ENCODE peak calls at places on chromosomes 13 and 19, in five cellular contexts. D, F, U, Z and G are unnamed samples.

GRCh38 chr13:24357756-24358155 is 48.4 kb downstream of the C1QTNF9 start:
- DNase-seq in D (no peak), F (no peak), U (no peak), Z (no peak), G (no peak)

GRCh38 chr19:16594131-16594586 is 21.9 kb upstream of the SLC35E1 start:
- DNase-seq in D (no peak), F (no peak), U (no peak), Z (no peak), G (no peak)

GRCh38 chr13:43031881-43032280 is 8.5 kb downstream of the DNAJC15 start:
- DNase-seq in D (no peak), F (no peak), U (no peak), Z (no peak), G (no peak)

GRCh38 chr19:1883784-1884183 is 1.5 kb downstream of the ABHD17A start:
- DNase-seq in D (no peak), F (no peak), U (no peak), Z (no peak), G (no peak)

GRCh38 chr19:17538684-17539287 is 16.7 kb upstream of the COLGALT1 start:
- DNase-seq in D (no peak), F (no peak), U (no peak), Z (no peak), G (no peak)

GRCh38 chr19:38551450-38551813 is 66.3 kb downstream of the MAP4K1 start:
- DNase-seq in D (no peak), F (no peak), U (no peak), Z (no peak), G (no peak)

GRCh38 chr13:26221721-26222522 is at the start of gene RNF6:
- DNase-seq in D (peak; percentile 99), F (peak; percentile 94), U (peak; percentile 90), Z (peak; percentile 96), G (peak; percentile 96)

GRCh38 chr19:6459356-6460098 is at the start of gene SLC25A23:
- DNase-seq in D (peak; percentile 64), F (peak; percentile 75), U (peak; percentile 73), Z (peak; percentile 77), G (peak; percentile 47)

GRCh38 chr19:46537136-46538097 is 41.8 kb upstream of the PNMA8B start:
- DNase-seq in D (peak; percentile 29), F (peak; percentile 62), U (peak; percentile 57), Z (peak; percentile 43), G (peak; percentile 28)

GRCh38 chr19:1355258-1355973 is 28.3 kb upstream of the NDUFS7 start:
- DNase-seq in D (no peak), F (no peak), U (no peak), Z (no peak), G (no peak)

GRCh38 chr13:99971576-99972189 is at the start of gene ZIC5:
- DNase-seq in D (no peak), F (no peak), U (no peak), Z (no peak), G (no peak)

GRCh38 chr13:30607908-30608307 is 9.8 kb upstream of the USPL1 start:
- DNase-seq in D (no peak), F (no peak), U (no peak), Z (no peak), G (peak; percentile 29)

DNA sequence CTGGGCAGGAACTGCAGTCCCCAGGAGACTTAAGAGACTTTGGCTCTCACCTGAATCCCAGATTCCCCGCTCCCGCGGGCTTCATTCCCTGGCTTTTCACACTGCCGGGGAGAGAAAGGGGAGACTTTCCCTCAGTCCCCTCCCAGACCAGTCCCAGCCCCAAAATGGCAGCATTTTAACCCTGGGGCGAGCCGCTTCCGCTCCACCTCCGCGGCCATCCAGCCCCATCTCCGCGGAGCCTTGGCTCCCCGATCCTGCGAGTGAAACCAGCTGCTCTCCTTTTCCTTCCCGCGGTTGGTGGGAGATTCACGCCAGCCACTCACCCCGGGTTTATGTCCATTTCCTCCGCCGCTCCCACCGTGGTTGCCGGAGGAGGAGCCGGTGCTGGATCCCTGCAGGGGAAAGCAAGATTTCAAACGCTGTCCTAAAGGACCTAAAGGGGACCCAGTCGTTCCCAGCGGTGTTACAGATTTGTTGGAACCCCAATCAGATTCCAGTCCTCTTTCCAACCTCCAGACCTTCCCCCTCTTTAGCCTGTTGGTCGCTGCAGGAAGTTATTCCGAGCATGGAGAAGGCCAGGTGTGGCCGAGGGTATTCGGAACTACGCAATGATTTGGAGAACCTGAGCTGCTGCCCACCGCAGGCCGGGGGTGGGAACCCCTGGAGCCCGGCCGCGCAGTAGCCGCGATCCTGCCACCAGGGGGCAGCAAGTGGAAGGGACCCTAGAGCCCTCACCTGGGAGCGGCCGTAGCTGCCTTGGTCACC is 3.4 kb downstream of the DMKN start:
- DNase-seq in D (peak; percentile 22), F (peak; percentile 71), U (peak; percentile 79), Z (peak; percentile 75), G (peak; percentile 69)
- H3K4me3 ChIP-seq in D (peak overlapping the region; percentile 25), F (peak overlapping the region; percentile 59), U (peak overlapping the region; percentile 39), Z (peak overlapping the region; percentile 49), G (peak overlapping the region; percentile 52)

DNA sequence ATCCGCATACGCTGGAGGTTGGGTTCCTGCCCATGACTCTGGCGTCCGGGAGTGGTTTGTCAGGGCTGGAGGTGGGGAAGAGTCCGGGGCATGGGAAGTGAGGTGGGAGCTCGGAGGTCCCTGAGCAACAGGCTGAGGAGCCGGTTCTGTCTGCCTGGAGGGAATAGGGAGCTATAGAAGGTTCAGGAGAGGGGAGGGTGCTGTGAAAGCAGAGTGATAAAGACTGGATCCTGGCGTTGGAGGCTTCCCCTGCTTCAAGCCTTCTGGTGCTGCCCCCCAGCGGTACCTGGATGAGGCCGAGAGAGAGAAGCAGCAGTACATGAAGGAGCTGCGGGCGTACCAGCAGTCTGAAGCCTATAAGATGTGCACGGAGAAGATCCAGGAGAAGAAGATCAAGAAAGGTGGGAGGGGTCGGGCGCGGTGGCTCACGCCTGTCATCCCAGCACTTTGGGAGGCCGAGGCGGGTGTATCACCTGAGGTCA is 2.6 kb downstream of the HMG20B start:
- DNase-seq in D (peak; percentile 16), F (no peak), U (no peak), Z (no peak), G (no peak)
- TF ChIP-seq CTCF in D (peak; percentile 22), F (no peak), U (no peak), Z (no peak), G (peak; percentile 33)

GRCh38 chr19:13150919-13151604 is 851 bp downstream of the IER2 start:
- DNase-seq in D (no peak), F (peak; percentile 47), U (peak; percentile 55), Z (no peak), G (no peak)

GRCh38 chr19:13150187-13150918 is at the start of the genes IER2 and STX10:
- DNase-seq in D (peak; percentile 94), F (peak; percentile 96), U (peak; percentile 96), Z (peak; percentile 97), G (peak; percentile 85)

GRCh38 chr19:13152356-13152853 is 2.2 kb downstream of the IER2 start:
- DNase-seq in D (no peak), F (no peak), U (no peak), Z (no peak), G (no peak)

GRCh38 chr19:13152854-13153626 is 2.8 kb downstream of the IER2 start:
- DNase-seq in D (peak; percentile 93), F (peak; percentile 94), U (peak; percentile 95), Z (peak; percentile 95), G (peak; percentile 80)

DNA sequence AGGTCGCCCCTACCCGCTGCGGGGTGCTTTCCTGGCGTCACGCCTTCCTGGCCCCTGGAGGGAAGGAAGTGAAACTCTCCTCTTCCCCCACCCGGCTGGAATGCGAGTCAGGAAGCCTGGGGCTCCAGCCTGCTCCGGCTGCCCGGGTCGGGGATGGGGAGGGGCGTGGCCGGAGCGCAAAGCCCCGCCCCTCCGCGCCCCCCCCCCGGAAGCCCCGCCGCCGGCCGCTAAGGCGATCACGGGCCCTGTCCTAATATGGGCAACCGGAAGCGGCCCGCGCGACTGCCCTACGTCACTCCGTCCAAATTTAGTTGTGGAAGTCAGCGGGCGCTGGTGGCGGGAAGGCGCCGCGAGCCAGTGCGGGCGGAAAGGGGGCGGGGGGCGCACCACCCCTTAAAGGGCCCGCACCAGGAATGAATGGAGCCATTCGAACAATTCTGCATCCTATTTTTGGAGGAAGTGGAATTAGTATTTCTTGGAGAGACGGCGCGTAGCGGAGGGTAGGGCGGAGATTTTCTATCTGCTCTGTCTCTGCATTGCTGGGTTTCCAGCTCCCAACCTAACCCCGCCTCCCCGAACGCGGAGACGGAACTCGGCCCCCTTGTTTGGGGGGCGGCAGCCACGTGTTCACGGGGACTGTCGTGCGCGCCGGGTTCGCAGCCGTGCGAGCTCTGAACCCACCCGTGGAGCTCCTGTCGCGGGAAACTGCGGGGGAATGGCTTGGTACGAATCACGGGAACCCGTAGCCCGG is 1.6 kb downstream of the IER2 start:
- DNase-seq in D (peak; percentile 96), F (peak; percentile 98), U (peak; percentile 97), Z (peak; percentile 98), G (peak; percentile 84)
- H3K27me3 ChIP-seq in D (no peaks in the 10 kb centered on the region), F (no peaks in the 10 kb centered on the region), U (no peaks in the 10 kb centered on the region), Z (no peaks in the 10 kb centered on the region), G (no peaks in the 10 kb centered on the region)

GRCh38 chr13:93411281-93411680 is 184.7 kb downstream of the GPC6 start:
- DNase-seq in D (no peak), F (no peak), U (no peak), Z (no peak), G (no peak)

GRCh38 chr13:93418398-93418797 is 191.8 kb downstream of the GPC6 start:
- DNase-seq in D (no peak), F (no peak), U (no peak), Z (no peak), G (no peak)

GRCh38 chr13:93409816-93410215 is 183.2 kb downstream of the GPC6 start:
- DNase-seq in D (no peak), F (no peak), U (no peak), Z (no peak), G (no peak)

GRCh38 chr13:93416943-93417342 is 190.3 kb downstream of the GPC6 start:
- DNase-seq in D (peak; percentile 22), F (no peak), U (no peak), Z (no peak), G (no peak)

GRCh38 chr13:93413972-93414717 is 187.5 kb downstream of the GPC6 start:
- DNase-seq in D (peak; percentile 55), F (no peak), U (no peak), Z (no peak), G (no peak)
- H3K4me3 ChIP-seq in D (no peak overlapping the region), F (no peak overlapping the region), U (no peak overlapping the region), Z (no peak overlapping the region), G (no peak overlapping the region)

GRCh38 chr13:67078062-67078461 is 152.1 kb downstream of the PCDH9 start:
- DNase-seq in D (no peak), F (no peak), U (no peak), Z (no peak), G (no peak)
- TF ChIP-seq CTCF in D (no peak), F (no peak), U (no peak), Z (no peak), G (no peak)